ENCODE peak calls at places on chromosome 18, in four cellular contexts. Y is esophagus muscularis mucosa, V is fibroblast of pulmonary artery, O is mesendoderm. R is an unnamed sample.

GRCh38 chr18:37660658-37661057 is 95.1 kb upstream of the CELF4 start:
- DNase-seq in Y (peak; percentile 70), V (no peak), O (no peak), R (peak; percentile 52)

GRCh38 chr18:26931659-26932058 is 66.2 kb upstream of the AQP4 start:
- DNase-seq in Y (no peak), V (no peak), O (no peak), R (no peak)

GRCh38 chr18:70121842-70122241 is 83.6 kb downstream of the RTTN start:
- DNase-seq in Y (no peak), V (no peak), O (no peak), R (no peak)

GRCh38 chr18:23743733-23744333 is 54.6 kb downstream of the LAMA3 start:
- DNase-seq in Y (peak; percentile 31), V (no peak), O (peak; percentile 24), R (no peak)

GRCh38 chr18:24231773-24232735 is 93.2 kb downstream of the CABYR start:
- DNase-seq in Y (no peak), V (peak; percentile 74), O (no peak), R (no peak)

GRCh38 chr18:63725682-63726480 is 23.1 kb downstream of the SERPINB11 start:
- DNase-seq in Y (no peak), V (no peak), O (peak; percentile 10), R (no peak)

GRCh38 chr18:54004828-54005227 is 219.6 kb downstream of the MBD2 start:
- DNase-seq in Y (no peak), V (peak; percentile 39), O (peak; percentile 50), R (no peak)

GRCh38 chr18:73950116-73950705 is 197.4 kb downstream of the FBXO15 start:
- DNase-seq in Y (peak; percentile 39), V (no peak), O (no peak), R (no peak)

GRCh38 chr18:75544496-75544895 is 117.0 kb upstream of the SMIM21 start:
- DNase-seq in Y (peak; percentile 42), V (peak; percentile 25), O (no peak), R (no peak)

GRCh38 chr18:23377669-23378469 is 75.2 kb upstream of the RIOK3 start:
- DNase-seq in Y (no peak), V (peak; percentile 87), O (peak; percentile 46), R (no peak)

GRCh38 chr18:25595274-25595673 is 243.3 kb upstream of the ZNF521 start:
- DNase-seq in Y (no peak), V (no peak), O (peak; percentile 13), R (no peak)

GRCh38 chr18:48441405-48441881 is 32.3 kb upstream of the ZBTB7C start:
- DNase-seq in Y (no peak), V (peak; percentile 16), O (no peak), R (no peak)

GRCh38 chr18:57666818-57667497 is 45.3 kb upstream of the NARS1 start:
- DNase-seq in Y (no peak), V (peak; percentile 71), O (no peak), R (no peak)

GRCh38 chr18:67485655-67486054 is 30.9 kb downstream of the DSEL start:
- DNase-seq in Y (no peak), V (no peak), O (no peak), R (no peak)

GRCh38 chr18:67483237-67483636 is 33.3 kb downstream of the DSEL start:
- DNase-seq in Y (no peak), V (no peak), O (no peak), R (no peak)

GRCh38 chr18:67484458-67484857 is 32.1 kb downstream of the DSEL start:
- DNase-seq in Y (no peak), V (no peak), O (no peak), R (no peak)

GRCh38 chr18:67483952-67484351 is 32.6 kb downstream of the DSEL start:
- DNase-seq in Y (no peak), V (no peak), O (peak; percentile 29), R (no peak)

DNA sequence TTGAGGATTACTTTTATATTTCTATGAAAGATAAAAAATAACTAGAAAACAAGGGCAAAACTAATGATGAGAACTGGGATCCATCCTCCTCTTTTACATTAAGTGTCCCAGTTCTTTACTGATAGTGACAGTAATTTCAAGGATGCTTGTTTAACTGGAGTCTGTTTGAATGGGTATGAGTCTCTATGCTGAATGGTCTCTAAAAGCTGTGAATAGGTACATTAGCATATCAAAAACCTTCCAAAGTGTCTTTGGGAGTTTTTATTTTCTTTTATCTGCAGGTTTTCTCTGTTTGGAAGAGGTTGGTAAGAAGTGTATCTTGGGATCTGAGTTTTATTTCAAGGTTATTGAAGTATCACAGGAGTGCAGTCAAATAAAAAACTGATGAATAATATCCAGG is 30.0 kb downstream of the DSEL start:
- DNase-seq in Y (no peak), V (no peak), O (no peak), R (no peak)
- H3K4me3 ChIP-seq in Y (no peak overlapping the region), V (no peak overlapping the region), O (no peak overlapping the region), R (no peak overlapping the region)

DNA sequence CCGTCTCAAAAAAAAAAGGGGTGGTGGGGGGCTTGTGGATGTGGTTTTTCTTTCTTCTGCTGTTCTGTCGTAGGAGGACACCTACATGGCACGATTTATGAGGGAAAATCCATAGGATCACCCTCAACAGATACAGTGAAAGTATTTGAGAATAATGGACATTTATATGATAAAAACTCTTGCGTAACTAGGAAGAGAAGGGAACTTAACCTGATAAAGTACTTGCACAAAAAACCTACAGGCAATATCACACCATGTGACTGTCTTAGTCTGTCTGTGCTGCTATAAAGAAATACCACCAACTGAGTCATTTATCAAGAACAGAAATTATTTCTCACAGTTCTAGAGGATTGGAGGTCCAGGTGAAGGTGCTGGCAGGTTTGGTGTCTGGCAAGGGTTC is 21.8 kb upstream of the LAMA1 start:
- DNase-seq in Y (no peak), V (no peak), O (no peak), R (no peak)
- H3K4me3 ChIP-seq in Y (no peak overlapping the region), V (no peak overlapping the region), O (no peak overlapping the region), R (no peak overlapping the region)

GRCh38 chr18:12102136-12102842 is 8.6 kb downstream of the ANKRD62 start:
- DNase-seq in Y (no peak), V (no peak), O (no peak), R (no peak)
- H3K4me3 ChIP-seq in Y (no peak overlapping the region), V (no peak overlapping the region), O (no peak overlapping the region), R (no peak overlapping the region)

DNA sequence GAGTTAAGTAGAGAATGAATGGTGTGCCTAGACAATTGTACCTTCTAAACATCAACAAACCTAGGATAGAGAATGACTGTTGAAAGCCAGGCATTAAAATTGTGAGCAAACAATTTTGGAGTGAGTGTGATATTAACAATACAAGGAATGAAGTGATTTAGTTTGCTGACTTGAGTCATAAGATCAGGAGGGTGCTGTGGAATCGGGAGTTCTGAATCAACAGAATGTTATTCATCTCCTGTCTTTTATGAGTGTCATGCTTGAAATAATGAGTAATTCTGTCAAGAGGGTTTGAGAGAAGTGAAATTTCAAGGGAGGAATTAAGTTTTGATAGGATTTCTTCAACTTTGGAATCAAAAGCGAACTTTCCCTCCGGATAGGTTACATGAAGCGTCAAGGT is 214.4 kb upstream of the DSEL start:
- DNase-seq in Y (no peak), V (peak; percentile 45), O (no peak), R (no peak)
- H3K4me3 ChIP-seq in Y (no peak overlapping the region), V (no peak overlapping the region), O (no peak overlapping the region), R (no peak overlapping the region)

DNA sequence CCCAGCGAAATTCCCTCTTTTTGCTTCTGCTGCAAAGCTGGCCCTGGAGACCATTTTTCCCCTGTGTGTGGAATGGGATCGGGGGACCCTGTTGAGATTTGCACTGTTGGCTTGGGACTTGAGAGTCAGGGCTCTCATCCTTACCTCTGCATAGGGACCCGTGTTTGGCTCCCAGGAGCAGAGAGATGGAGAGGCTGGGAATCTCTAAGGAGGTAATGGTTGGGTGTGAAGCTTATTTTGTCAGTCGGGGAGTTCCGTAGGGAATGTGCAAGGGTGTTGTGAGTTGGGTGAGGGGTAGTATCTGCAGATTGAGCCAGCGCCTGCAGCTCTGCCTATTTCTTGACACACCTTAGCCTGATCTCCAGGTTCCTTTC is 4.5 kb downstream of the GATA6 start:
- DNase-seq in Y (no peak), V (peak; percentile 48), O (no peak), R (no peak)
- H3K4me3 ChIP-seq in Y (peak overlapping the region; percentile 84), V (peak overlapping the region; percentile 70), O (peak overlapping the region; percentile 100), R (no peak overlapping the region)

GRCh38 chr18:28063181-28063790 is 113.6 kb downstream of the CDH2 start:
- DNase-seq in Y (no peak), V (peak; percentile 66), O (peak; percentile 77), R (no peak)
- H3K4me3 ChIP-seq in Y (no peak overlapping the region), V (no peak overlapping the region), O (no peak overlapping the region), R (no peak overlapping the region)

GRCh38 chr18:22342625-22343024 is 75.1 kb downstream of the CTAGE1 start:
- DNase-seq in Y (peak; percentile 86), V (peak; percentile 65), O (no peak), R (no peak)
- H3K4me3 ChIP-seq in Y (no peak overlapping the region), V (no peak overlapping the region), O (no peak overlapping the region), R (no peak overlapping the region)